ENCODE peak calls at places on chromosomes 3 and 15, in ten cellular contexts. D, Q, N, T, G, R, H, Y, W and X are unnamed samples.

GRCh38 chr3:55180936-55181535 is 253.2 kb upstream of the LRTM1 start:
- DNase-seq in Q (no peak), R (no peak), D (peak; percentile 49), W (peak; percentile 51), N (no peak), T (no peak), Y (peak; percentile 68), G (no peak), H (no peak), X (peak; percentile 16)

GRCh38 chr3:32238816-32239637 is 547 bp downstream of the CMTM8 start:
- DNase-seq in Q (no peak), T (peak; percentile 42), D (peak; percentile 81), H (peak; percentile 55), W (no peak), R (peak; percentile 61), G (no peak), N (peak; percentile 84), Y (peak; percentile 41), X (peak; percentile 47)

GRCh38 chr15:72521682-72522081 is 47.6 kb downstream of the ARIH1 start:
- DNase-seq in R (no peak), T (peak; percentile 44), D (no peak), Q (no peak), N (no peak), Y (peak; percentile 77), G (no peak), W (peak; percentile 65), H (no peak), X (no peak)

GRCh38 chr3:168678730-168679129 is 583.0 kb upstream of the GOLIM4 start:
- DNase-seq in Q (no peak), W (no peak), R (no peak), G (no peak), D (no peak), H (no peak), N (no peak), Y (no peak), T (no peak), X (no peak)

GRCh38 chr3:20990896-20991295 is 760.1 kb downstream of the ZNF385D start:
- DNase-seq in W (no peak), Q (no peak), H (no peak), R (no peak), T (no peak), N (no peak), D (no peak), G (no peak), Y (no peak), X (no peak)

GRCh38 chr3:113273011-113273410 is 61.7 kb downstream of the BOC start:
- DNase-seq in T (no peak), D (no peak), G (no peak), Y (no peak), N (no peak), R (no peak), Q (no peak), W (no peak), H (no peak), X (no peak)

GRCh38 chr15:32700501-32701150 is 17.2 kb upstream of the GREM1 start:
- DNase-seq in D (peak; percentile 74), H (no peak), N (no peak), R (no peak), W (no peak), G (no peak), Y (no peak), Q (no peak), T (no peak), X (no peak)

GRCh38 chr3:183845608-183846288 is 20.4 kb upstream of the MAP6D1 start:
- DNase-seq in Y (no peak), N (no peak), W (no peak), Q (no peak), H (no peak), R (no peak), D (no peak), T (peak; percentile 42), G (no peak), X (no peak)

GRCh38 chr3:32872487-32873382 is 54.9 kb downstream of the TRIM71 start:
- DNase-seq in W (no peak), Y (peak; percentile 65), Q (no peak), G (no peak), D (peak; percentile 52), N (no peak), T (no peak), H (no peak), R (no peak), X (no peak)

GRCh38 chr3:156750191-156750873 is 75.8 kb upstream of the LEKR1 start:
- DNase-seq in T (peak; percentile 33), W (peak; percentile 25), Q (no peak), H (no peak), D (no peak), Y (peak; percentile 47), N (no peak), G (no peak), R (no peak), X (no peak)

GRCh38 chr15:87722941-87723691 is 533.4 kb downstream of the NTRK3 start:
- DNase-seq in N (no peak), H (no peak), R (no peak), W (no peak), Y (no peak), D (no peak), Q (no peak), G (no peak), T (no peak), X (peak; percentile 91)

GRCh38 chr3:65945480-65945879 is 93.2 kb downstream of the MAGI1 start:
- DNase-seq in Q (no peak), W (no peak), Y (no peak), R (no peak), G (no peak), H (no peak), N (no peak), T (peak; percentile 23), D (no peak), X (no peak)

GRCh38 chr3:5198986-5199731 is 11.7 kb downstream of the EDEM1 start:
- DNase-seq in Y (no peak), Q (no peak), R (no peak), G (no peak), T (no peak), H (no peak), W (no peak), N (no peak), D (no peak), X (no peak)

GRCh38 chr3:16488637-16489036 is 24.9 kb downstream of the RFTN1 start:
- DNase-seq in R (no peak), N (no peak), D (no peak), Y (no peak), W (no peak), T (no peak), H (no peak), G (no peak), Q (no peak), X (no peak)

GRCh38 chr3:156373095-156373494 is 181.8 kb downstream of the SSR3 start:
- DNase-seq in T (no peak), N (no peak), D (no peak), R (no peak), Q (no peak), G (no peak), H (no peak), Y (no peak), W (no peak), X (no peak)

GRCh38 chr3:60854762-60855161 is 396.5 kb downstream of the FHIT start:
- DNase-seq in T (no peak), W (no peak), R (no peak), G (no peak), H (no peak), D (no peak), Q (no peak), Y (no peak), N (no peak), X (no peak)

GRCh38 chr3:9033867-9034266 is 70.6 kb upstream of the RAD18 start:
- DNase-seq in D (no peak), W (no peak), N (no peak), G (no peak), Y (no peak), Q (no peak), H (no peak), T (no peak), R (no peak), X (no peak)
- H3K27me3 ChIP-seq in D (no peaks in the 10 kb centered on the region), W (no peaks in the 10 kb centered on the region), N (no peaks in the 10 kb centered on the region), G (peaks cover 4% of the 10 kb centered on the region), Y (no peaks in the 10 kb centered on the region), Q (no peaks in the 10 kb centered on the region), H (no peaks in the 10 kb centered on the region), T (no peaks in the 10 kb centered on the region), R (no peaks in the 10 kb centered on the region), X (no peaks in the 10 kb centered on the region)

GRCh38 chr3:149363053-149363452 is 14.4 kb downstream of the TM4SF1 start:
- DNase-seq in R (no peak), G (no peak), H (no peak), D (peak; percentile 41), W (no peak), T (peak; percentile 72), Q (no peak), N (no peak), Y (no peak), X (no peak)
- H3K4me3 ChIP-seq in R (no peak overlapping the region), G (no peak overlapping the region), H (no peak overlapping the region), D (no peak overlapping the region), W (no peak overlapping the region), T (no peak overlapping the region), Q (no peak overlapping the region), N (no peak overlapping the region), Y (no peak overlapping the region), X (no peak overlapping the region)

DNA sequence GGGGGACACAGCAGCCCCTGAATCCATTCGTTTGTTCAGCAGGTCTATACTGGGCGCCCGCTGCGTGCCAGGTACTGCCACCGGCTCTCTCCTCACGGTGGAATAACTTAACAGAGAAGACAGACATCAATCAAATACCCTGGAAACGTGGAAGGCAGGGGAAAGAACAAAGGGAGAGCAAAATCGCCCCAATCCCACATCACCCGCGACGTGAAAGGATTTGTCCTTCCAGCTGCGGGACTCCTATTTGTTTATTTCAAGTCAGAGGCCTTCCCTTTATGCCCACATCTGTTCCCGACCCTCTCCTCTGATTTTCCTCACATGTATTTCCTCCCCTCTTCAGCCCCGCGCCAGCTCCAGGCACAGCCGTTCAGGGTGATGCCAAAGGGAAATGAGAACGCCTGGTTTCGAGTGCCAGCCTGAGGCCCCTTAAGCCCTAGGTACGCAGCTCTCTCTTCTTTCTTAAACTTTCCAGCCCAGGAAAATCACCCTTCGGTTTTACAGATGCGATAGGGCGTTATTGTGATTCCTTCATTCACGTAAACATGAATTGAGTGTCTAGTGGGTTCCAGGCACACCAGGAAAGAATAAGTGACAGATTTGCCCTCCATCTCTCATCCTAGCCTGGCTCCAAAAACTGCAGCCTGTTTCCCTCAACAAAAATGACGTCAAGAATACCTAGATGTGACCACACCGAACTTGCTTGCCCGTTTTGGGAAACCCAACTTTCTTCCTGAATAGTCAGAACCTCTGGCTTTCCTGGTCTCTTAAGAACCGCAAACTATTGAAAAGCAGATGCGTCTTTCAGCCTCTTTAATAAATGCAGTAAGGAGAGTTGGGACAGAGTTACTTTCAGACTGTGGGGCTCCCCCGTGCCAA is 885 bp upstream of the PROK2 start:
- DNase-seq in T (no peak), D (no peak), R (no peak), H (no peak), G (no peak), N (no peak), Q (no peak), W (no peak), Y (no peak), X (no peak)
- H3K27me3 ChIP-seq in T (peaks cover 29% of the 10 kb centered on the region), D (peaks cover 18% of the 10 kb centered on the region), R (peaks cover 19% of the 10 kb centered on the region), H (peaks cover 27% of the 10 kb centered on the region), G (peaks cover 45% of the 10 kb centered on the region), N (no peaks in the 10 kb centered on the region), Q (peaks cover 2% of the 10 kb centered on the region), W (peaks cover 50% of the 10 kb centered on the region), Y (peaks cover 69% of the 10 kb centered on the region), X (peaks cover 40% of the 10 kb centered on the region)

DNA sequence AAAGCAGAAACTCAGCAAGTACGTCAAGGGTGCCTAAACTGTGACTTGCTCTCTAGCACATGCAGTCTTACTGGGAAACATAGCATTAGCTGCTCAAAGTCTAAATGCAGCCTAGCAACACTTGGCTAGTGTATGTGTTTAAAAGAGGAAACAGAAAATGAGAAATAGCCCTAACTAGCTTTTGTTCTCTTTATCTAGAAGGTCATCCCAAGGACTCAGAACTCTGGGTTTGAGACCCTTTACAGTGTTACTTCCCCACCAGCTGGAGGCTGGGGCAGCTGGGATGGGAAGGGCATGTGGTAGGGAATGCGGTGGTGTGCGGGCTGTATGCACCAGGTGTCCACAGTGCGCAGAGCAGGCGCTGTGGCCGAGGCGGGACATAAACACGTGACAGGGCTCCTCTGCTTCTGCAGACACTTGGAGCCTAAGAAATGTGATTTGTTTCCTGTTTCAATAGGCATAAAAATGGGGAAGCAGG is 13.3 kb downstream of the ETV5 start:
- DNase-seq in W (no peak), D (peak; percentile 25), N (no peak), R (peak; percentile 74), G (no peak), Q (peak; percentile 67), Y (no peak), H (peak; percentile 60), T (no peak), X (no peak)
- H3K4me3 ChIP-seq in W (no peak overlapping the region), D (no peak overlapping the region), N (no peak overlapping the region), R (no peak overlapping the region), G (no peak overlapping the region), Q (no peak overlapping the region), Y (no peak overlapping the region), H (no peak overlapping the region), T (no peak overlapping the region), X (no peak overlapping the region)